ENCODE peak calls at places on chromosomes 6 and 20, in four cellular contexts. O, Y, P and T are unnamed samples. For H3K4me1, the result is how much of the 10 kb centered on the place peaks cover.

GRCh38 chr20:24478584-24478983 is 9.2 kb downstream of the SYNDIG1 start:
- DNase-seq in O (no peak), Y (no peak), P (no peak), T (peak)

GRCh38 chr20:46364670-46365482 is 41.5 kb downstream of the ELMO2 start:
- DNase-seq in O (no peak), Y (no peak), P (no peak), T (peak)

GRCh38 chr6:46925563-46926253 is 4.0 kb upstream of the ADGRF5 start:
- DNase-seq in O (no peak), Y (peak), P (peak), T (no peak)

GRCh38 chr20:59645316-59645715 is 41.0 kb downstream of the PHACTR3 start:
- DNase-seq in O (no peak), Y (no peak), P (no peak), T (peak)

GRCh38 chr6:33993091-33993490 is 152.8 kb downstream of the GRM4 start:
- DNase-seq in O (peak), Y (no peak), P (peak), T (no peak)

GRCh38 chr20:25057234-25058050 is 497 bp downstream of the ACSS1 start:
- DNase-seq in O (peak), Y (peak), P (peak), T (peak)

GRCh38 chr20:58612021-58612700 is 38.9 kb upstream of the STX16 start:
- DNase-seq in O (no peak), Y (peak), P (peak), T (no peak)

GRCh38 chr6:352896-353470 is 38.6 kb upstream of the IRF4 start:
- DNase-seq in O (no peak), Y (no peak), P (no peak), T (peak)

GRCh38 chr6:3390698-3391097 is 66.2 kb downstream of the SLC22A23 start:
- DNase-seq in O (peak), Y (peak), P (peak), T (peak)

DNA sequence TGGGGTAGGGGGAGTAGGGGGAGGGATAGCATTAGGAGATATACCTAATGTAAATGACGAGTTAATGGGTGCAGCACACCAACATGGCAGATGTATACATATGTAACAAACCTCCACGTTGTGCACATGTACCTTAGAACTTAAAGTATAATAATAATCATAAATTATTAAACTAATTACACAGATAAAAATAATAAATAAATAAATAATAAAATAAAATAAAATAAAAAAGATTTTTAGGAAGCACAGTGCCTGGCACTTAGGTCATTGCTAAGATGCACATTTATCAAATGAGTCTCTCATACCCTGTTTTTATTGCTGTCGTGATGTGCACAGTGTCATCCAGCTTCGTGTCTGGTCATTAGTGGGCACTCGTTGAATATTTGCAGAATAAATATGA is 19.0 kb upstream of the RTF2 start:
- DNase-seq in O (no peak), Y (no peak), P (no peak), T (no peak)
- TF ChIP-seq POLR2AphosphoS5 in O (no peak), Y (no peak), P (no peak), T (no peak)

GRCh38 chr20:19045366-19045765 is 167.1 kb upstream of the SLC24A3 start:
- DNase-seq in O (no peak), Y (no peak), P (no peak), T (no peak)
- H3K4me1 ChIP-seq in O (under half), Y (under half), P (under half), T (under half)

DNA sequence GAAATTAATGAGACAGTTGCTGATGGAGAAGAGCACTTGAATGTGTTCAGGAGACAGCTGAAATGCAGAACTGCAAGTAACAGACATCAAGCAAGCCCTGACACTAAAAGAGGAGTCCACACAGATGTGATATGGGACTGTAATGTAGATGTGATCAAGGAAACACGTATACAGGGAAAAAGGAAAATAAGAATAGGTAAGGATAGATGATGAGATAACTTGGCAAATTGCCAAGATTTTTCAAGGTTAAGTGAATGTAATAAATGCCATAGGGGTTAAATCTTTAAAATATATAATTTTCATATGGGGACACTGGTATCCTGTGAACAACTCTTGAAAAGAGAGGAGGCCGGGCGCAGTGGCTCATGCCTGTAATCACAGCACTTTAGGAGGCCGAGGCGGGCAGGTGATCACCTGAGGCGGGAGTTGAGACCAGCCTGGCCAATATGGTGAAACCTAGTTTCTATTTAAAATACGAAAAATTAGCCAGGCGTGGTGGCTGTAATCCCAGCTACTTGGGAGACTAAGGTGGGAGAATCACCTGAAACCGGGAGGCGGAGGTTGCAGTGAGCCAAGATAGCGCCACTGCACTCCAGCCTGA is 7.2 kb upstream of the SNX14 start:
- DNase-seq in O (no peak), Y (no peak), P (no peak), T (peak)
- TF ChIP-seq POLR2AphosphoS5 in O (no peak), Y (no peak), P (no peak), T (no peak)

GRCh38 chr6:75286955-75287354 is 2.4 kb upstream of the TMEM30A start:
- DNase-seq in O (no peak), Y (no peak), P (no peak), T (no peak)

GRCh38 chr6:75285156-75285639 is 606 bp upstream of the TMEM30A start:
- DNase-seq in O (no peak), Y (no peak), P (no peak), T (no peak)

GRCh38 chr6:75282706-75283105 is 1.9 kb downstream of the TMEM30A start:
- DNase-seq in O (no peak), Y (peak), P (no peak), T (no peak)

GRCh38 chr6:75283907-75284284 is 696 bp downstream of the TMEM30A start:
- DNase-seq in O (no peak), Y (no peak), P (no peak), T (no peak)

DNA sequence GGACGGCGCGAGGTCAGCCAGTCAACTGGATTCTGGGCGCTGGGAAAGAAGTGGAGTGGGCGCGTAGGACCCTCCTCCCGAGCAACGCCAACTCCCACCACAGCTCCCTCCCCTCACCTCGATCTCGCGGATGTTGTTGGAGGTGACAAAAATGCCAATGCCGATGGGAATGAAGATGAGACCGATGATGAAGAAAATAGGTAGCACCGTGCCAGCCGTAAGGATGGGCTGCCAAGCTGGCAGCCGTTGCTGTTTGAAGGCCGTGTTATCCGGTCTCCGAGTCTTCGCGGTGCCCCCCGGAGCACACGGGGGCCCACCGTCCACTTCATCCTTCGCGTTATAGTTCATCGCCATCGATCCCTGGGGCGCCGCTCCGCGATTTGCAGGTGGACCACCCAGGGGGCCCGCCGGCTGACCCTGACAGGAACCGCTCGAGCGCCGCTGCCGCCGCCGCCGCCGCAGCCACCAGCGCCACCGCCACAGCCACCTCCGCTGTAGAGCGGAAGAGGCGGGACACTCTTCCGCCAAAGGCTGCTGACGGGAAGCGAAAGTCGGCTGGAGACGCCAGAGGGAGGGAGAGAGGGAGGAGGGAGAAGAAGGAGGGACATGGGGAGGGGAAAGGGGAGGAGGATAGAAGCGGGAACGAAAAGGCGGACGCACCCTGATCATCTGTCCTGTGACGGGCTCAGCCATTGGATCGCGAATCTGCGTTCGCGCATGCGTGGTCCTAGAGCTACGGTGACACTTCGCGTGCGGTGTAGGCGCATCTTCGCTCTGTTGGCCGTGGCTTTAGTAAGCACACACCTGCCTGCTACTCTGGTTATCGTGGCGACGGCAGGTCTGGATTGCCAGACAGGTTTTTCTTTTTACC is at the start of gene TMEM30A:
- DNase-seq in O (peak), Y (peak), P (peak), T (peak)
- H3K4me1 ChIP-seq in O (under half), Y (under half), P (half or more), T (under half)

GRCh38 chr20:16926626-16927025 is 178.5 kb downstream of the OTOR start:
- DNase-seq in O (no peak), Y (no peak), P (no peak), T (no peak)

GRCh38 chr20:16927031-16927430 is 178.9 kb downstream of the OTOR start:
- DNase-seq in O (no peak), Y (no peak), P (no peak), T (no peak)

GRCh38 chr20:16919841-16920240 is 171.7 kb downstream of the OTOR start:
- DNase-seq in O (no peak), Y (no peak), P (no peak), T (no peak)

GRCh38 chr20:16918366-16918765 is 170.2 kb downstream of the OTOR start:
- DNase-seq in O (no peak), Y (no peak), P (no peak), T (no peak)

DNA sequence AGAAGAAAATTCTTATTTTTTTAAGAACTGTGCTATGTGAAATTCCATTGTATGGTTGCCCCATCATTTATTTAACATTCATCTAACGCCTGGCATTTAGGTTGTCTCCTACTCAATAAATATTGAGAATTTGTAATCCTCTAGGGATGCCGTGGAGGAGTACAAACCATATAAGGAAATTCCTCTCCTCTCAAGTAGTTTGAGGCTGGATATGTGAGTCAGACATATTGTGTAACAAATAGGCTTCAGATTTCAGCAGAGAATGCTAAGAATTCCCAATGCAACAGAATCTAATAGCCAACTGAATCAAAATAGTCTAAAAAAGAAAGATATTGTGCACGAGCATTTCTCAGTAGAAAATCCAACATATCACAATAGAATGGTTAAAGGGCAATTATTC is 174.7 kb downstream of the OTOR start:
- DNase-seq in O (no peak), Y (no peak), P (no peak), T (no peak)
- TF ChIP-seq POLR2AphosphoS5 in O (no peak), Y (no peak), P (no peak), T (no peak)

DNA sequence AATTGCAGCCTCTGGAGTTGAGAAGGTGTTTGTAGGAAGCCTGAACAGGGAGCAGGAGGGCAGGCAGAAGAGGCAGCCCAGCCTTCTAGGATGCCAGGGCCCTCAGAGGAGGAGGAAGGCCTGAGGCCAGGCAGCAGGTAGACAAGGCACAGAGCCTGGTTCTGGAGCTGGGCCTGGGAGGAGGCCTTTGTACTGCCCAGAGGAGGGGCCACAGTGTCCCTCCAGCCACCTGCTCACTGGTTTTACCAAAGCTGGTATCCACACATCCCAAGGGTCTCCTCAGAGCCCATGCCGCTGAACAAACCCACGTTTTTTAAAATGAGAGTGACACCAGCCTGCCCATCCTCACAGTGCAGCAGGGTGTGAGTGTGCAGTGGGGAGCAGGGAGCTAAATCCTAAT is 162.7 kb downstream of the LY86 start:
- DNase-seq in O (peak), Y (no peak), P (no peak), T (no peak)
- H3K4me1 ChIP-seq in O (under half), Y (under half), P (under half), T (under half)

DNA sequence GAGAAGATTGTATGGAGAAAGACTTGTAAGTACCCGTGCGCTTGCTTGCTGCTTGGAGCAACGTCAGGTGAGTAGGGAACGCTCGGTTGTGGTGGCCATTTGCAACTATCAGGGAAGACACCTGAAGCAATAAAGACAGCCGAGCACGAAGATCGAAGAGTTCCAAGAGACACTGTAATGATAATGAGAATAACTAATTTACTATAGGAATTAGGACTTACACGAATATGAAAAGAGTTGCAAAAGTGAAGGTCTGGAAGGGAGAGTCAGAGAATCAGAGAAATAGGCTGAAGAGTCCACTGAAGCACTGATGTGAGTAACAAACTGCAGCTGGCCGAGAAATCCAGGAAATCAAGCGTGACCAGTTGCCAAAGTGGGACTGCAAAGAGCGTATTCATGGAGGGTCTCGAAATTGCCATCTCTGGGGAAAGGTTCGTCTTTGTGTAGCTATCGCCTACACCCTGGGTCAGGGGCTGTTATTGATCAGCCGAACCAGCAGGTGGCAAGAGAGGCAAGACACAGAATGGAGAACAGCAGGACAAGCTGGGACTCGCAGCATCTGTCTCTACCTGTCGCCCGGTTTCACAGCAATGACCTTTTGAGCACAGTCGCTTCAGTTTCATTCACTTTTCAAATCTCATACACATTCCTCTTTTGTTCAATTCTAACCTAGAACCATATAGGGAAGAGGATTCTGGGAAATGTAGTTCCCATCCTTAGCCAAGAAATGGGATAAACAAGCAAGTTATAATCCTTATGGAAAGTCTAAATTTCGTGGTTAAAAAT is 26.2 kb downstream of the LOC128125822 start:
- DNase-seq in O (peak), Y (peak), P (peak), T (peak)
- TF ChIP-seq POLR2AphosphoS5 in O (no peak), Y (no peak), P (no peak), T (no peak)

GRCh38 chr6:159110748-159111147 is 58.5 kb upstream of the FNDC1 start:
- DNase-seq in O (no peak), Y (no peak), P (no peak), T (no peak)
- H3K4me1 ChIP-seq in O (under half), Y (under half), P (under half), T (under half)

GRCh38 chr6:134436281-134436815 is 118.4 kb upstream of the SGK1 start:
- DNase-seq in O (peak), Y (peak), P (no peak), T (no peak)
- TF ChIP-seq POLR2AphosphoS5 in O (no peak), Y (no peak), P (no peak), T (no peak)